ENCODE peak calls at places on chromosome 19, in five cellular contexts. H is H9, L is IMR-90, K is H1, C is trophoblast cell. S is an unnamed sample. For H3K9me3, the result is how much of the 10 kb centered on the place peaks cover.

GRCh38 chr19:6246174-6247006 is 33.4 kb downstream of the MLLT1 start:
- DNase-seq in L (no peak), H (no peak), C (no peak), K (no peak), S (no peak)

GRCh38 chr19:13795595-13796300 is 505 bp downstream of the ZSWIM4 start:
- DNase-seq in K (no peak), H (peak), C (peak), L (peak), S (no peak)

GRCh38 chr19:15107056-15108010 is at the start of gene SYDE1:
- DNase-seq in H (peak), K (no peak), L (peak), C (peak), S (peak)

GRCh38 chr19:48489608-48490216 is 20.5 kb downstream of the CYTH2 start:
- DNase-seq in C (peak), H (peak), L (peak), K (peak), S (no peak)

GRCh38 chr19:5665781-5666513 is 14.4 kb downstream of the MICOS13 start:
- DNase-seq in L (peak), H (no peak), K (no peak), C (peak), S (no peak)

GRCh38 chr19:12893582-12893981 is 2.6 kb downstream of the GCDH start:
- DNase-seq in L (no peak), C (no peak), K (no peak), H (no peak), S (no peak)

GRCh38 chr19:45395524-45396388 is 9.1 kb downstream of the PPP1R13L start:
- DNase-seq in C (no peak), H (peak), K (no peak), L (no peak), S (no peak)

GRCh38 chr19:50772408-50773311 is 2.4 kb downstream of the GPR32 start:
- DNase-seq in C (peak), K (no peak), H (no peak), L (peak), S (no peak)

GRCh38 chr19:54682306-54682705 is 19.5 kb downstream of the LILRB4 start:
- DNase-seq in L (no peak), K (no peak), C (peak), H (no peak), S (no peak)

GRCh38 chr19:29478578-29479565 is 46.9 kb upstream of the VSTM2B start:
- DNase-seq in C (peak), K (peak), L (no peak), H (peak), S (peak)

GRCh38 chr19:45670670-45671453 is 2.8 kb downstream of the GIPR start:
- DNase-seq in K (peak), L (peak), H (peak), C (peak), S (peak)

GRCh38 chr19:11288349-11288748 is 7.6 kb upstream of the TSPAN16 start:
- DNase-seq in L (peak), H (no peak), C (peak), K (no peak), S (no peak)

GRCh38 chr19:38197937-38198704 is 25.9 kb downstream of the DPF1 start:
- DNase-seq in L (no peak), C (no peak), K (no peak), H (peak), S (no peak)

GRCh38 chr19:43628646-43629326 is 9.4 kb upstream of the ZNF428 start:
- DNase-seq in L (no peak), H (no peak), K (no peak), C (no peak), S (no peak)

GRCh38 chr19:30273184-30273583 is 99.0 kb upstream of the ZNF536 start:
- DNase-seq in C (no peak), H (no peak), L (no peak), K (no peak), S (no peak)

GRCh38 chr19:33815410-33816340 is 19.0 kb downstream of the KCTD15 start:
- DNase-seq in K (no peak), C (no peak), L (peak), H (no peak), S (no peak)

GRCh38 chr19:16076958-16077611 is 790 bp downstream of the TPM4 start:
- DNase-seq in C (peak), K (no peak), H (no peak), L (no peak), S (no peak)

GRCh38 chr19:11092181-11092538 is 2.9 kb downstream of the LDLR start:
- DNase-seq in C (peak), L (peak), K (no peak), H (no peak), S (no peak)

GRCh38 chr19:4161415-4162077 is 8.1 kb downstream of the CREB3L3 start:
- DNase-seq in H (no peak), L (no peak), K (no peak), C (no peak), S (no peak)

GRCh38 chr19:27774827-27775226 is 1438.1 kb downstream of the UQCRFS1 start:
- DNase-seq in C (peak), L (no peak), H (peak), K (no peak), S (no peak)

GRCh38 chr19:55697069-55697440 is 22.0 kb downstream of the EPN1 start:
- DNase-seq in K (no peak), L (no peak), H (no peak), C (no peak), S (no peak)

GRCh38 chr19:16315825-16316505 is 8.7 kb upstream of the KLF2 start:
- DNase-seq in C (peak), L (peak), H (no peak), K (no peak), S (no peak)

GRCh38 chr19:49442793-49443365 is 1.6 kb upstream of the SLC17A7 start:
- DNase-seq in K (peak), L (peak), H (peak), C (peak), S (peak)

GRCh38 chr19:55136399-55137102 is 12.5 kb downstream of the TNNT1 start:
- DNase-seq in C (no peak), L (no peak), H (no peak), K (no peak), S (no peak)

GRCh38 chr19:10104665-10105221 is 1.4 kb upstream of the PPAN start:
- DNase-seq in L (no peak), K (no peak), H (no peak), C (no peak), S (no peak)

GRCh38 chr19:13019330-13019729 is 24.1 kb downstream of the NFIX start:
- DNase-seq in H (no peak), L (no peak), K (no peak), C (no peak), S (no peak)

GRCh38 chr19:47819841-47820244 is 1.9 kb upstream of the CRX start:
- DNase-seq in L (no peak), H (peak), C (no peak), K (peak), S (peak)

GRCh38 chr19:38592940-38593339 is 24.8 kb downstream of the MAP4K1 start:
- DNase-seq in C (peak), L (no peak), K (no peak), H (peak), S (no peak)

GRCh38 chr19:39971380-39971841 is 446 bp downstream of the PSMC4 start:
- DNase-seq in C (peak), K (no peak), L (no peak), H (no peak), S (no peak)

GRCh38 chr19:31676271-31677004 is 327.2 kb upstream of the TSHZ3 start:
- DNase-seq in L (no peak), H (peak), K (peak), C (peak), S (no peak)

GRCh38 chr19:18419195-18419698 is at the start of gene SSBP4:
- DNase-seq in L (peak), H (no peak), K (no peak), C (peak), S (peak)

GRCh38 chr19:18416778-18417249 is 2.4 kb upstream of the SSBP4 start:
- DNase-seq in C (peak), L (peak), H (peak), K (no peak), S (peak)

GRCh38 chr19:18418725-18419194 is 438 bp upstream of the SSBP4 start:
- DNase-seq in H (no peak), C (peak), K (no peak), L (no peak), S (no peak)

GRCh38 chr19:18417250-18418033 is 1.8 kb upstream of the SSBP4 start:
- DNase-seq in L (peak), C (peak), K (no peak), H (peak), S (peak)

DNA sequence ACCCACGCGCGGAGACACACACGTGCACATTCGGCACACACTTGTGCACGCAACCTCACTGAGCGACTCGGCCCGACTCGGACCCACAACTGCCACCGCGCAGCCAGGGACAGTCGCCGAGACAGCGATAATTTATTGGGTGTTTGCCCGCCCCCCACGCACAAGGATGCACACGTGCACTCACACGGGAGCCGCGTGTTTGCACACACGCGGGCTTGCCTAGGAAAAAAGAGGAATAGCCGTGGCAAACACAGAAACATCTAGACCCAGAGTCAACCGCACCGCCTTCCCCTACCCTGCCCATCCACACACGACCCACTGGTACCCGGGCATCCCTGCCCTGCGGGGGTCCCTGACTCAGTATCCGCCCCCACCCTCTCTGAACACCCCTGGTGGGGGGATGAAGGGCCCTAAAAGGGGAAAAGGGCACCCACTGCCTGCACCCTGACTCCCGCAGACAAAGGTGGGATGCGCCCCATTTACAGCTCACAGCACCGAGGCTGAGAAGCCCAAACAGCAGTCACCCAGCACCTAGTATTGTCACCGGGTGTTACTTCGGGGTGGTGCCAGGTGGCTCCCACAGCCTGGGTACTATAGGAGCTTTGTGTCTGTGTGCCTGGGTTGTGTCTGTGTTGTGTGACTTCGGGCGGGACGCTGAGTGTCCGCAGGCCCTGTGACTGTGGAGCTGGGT is 1.0 kb upstream of the SSBP4 start:
- DNase-seq in C (no peak), K (no peak), H (no peak), L (no peak), S (no peak)
- H3K4me2 ChIP-seq in C (peak), K (peak), H (peak), L (peak), S (peak)

DNA sequence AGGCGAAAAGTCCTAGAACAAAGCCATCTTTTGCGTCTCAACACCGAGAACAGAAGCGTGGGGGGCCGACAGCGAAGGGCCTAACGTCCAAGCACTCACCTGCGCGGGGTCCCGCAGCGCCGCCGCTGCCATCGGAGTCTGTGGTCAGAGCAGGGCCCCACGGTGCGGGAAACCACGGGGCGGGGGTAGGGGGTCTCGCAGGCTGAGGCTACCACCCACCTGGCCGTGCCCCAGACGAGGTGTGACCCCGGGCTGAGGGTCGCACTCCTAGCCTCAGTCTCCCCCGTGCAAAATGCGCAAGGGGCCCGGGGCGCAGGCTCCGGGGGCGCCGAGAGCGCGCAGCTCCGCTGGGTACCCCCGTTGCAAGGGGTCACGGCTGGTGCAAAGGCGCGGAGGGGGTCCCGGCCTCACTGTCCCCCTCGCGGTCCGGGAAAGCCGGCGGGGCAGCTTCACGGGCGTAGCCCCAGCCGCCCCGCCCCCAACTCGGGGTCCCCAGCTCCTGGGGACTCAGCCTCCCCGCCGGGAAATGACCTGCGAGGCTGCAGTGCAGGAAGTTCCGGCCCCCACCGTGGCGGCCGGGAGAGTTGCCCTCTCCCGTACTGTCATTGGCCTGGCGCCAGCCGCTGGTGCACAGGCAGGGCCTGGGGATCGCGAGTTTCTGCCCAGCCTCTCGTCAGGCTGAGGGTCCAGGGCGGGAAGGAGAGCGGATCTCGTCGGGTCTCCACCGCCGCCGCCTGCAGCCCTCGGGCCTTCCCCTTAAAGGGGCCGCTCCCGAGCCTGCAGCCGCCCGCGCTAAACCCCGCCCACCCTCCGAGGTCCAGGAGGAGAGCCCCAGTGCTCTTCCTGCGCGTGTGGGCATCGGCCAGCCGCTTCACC is at the start of gene ZNF792:
- DNase-seq in H (peak), K (peak), C (peak), L (peak), S (peak)
- H3K14ac ChIP-seq in H (no peak), K (no peak), C (peak), L (peak), S (peak)

DNA sequence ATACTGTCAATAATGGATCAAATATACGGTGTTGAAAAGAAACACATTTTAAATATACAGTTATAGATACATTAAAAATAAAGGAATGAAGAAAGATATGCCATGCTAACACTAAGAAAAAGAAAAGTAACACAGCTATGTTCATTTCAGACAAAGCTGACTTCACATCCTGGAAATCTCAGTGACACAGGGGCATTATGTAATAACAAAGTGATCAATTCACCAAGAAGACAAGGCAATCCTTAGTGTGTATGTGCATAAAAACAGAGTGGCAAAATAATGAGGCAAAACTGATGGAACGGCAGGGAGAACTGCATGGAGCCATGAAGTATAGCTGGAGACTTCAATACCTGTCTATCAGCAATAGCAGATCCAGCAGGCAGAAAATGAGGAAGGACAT is 13.1 kb downstream of the ZNF14 start:
- DNase-seq in L (no peak), H (no peak), C (no peak), K (no peak), S (no peak)
- H3K9me3 ChIP-seq in L (half or more), H (under half), C (under half), K (under half), S (half or more)

DNA sequence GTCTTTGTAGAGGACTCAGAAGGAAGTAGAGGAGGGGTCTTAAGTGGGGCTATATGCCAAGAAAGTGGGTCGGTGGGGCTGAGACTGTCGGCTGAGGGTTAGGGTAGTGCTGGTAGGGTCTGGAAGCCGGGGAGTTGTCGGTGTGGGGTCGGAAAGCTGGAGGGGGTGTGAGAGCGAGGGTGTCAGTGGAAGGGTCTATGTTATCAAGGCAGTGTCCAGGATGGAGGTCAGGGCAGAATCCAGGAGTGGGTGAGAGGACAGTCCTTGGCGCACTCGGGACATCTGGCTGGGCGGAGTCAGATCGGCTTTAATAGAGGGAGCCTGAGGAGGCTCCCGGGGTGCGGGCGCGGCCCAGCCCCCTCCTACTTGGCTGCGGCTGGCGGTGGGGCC is 1.7 kb downstream of the HSPB6 start:
- DNase-seq in L (no peak), K (no peak), C (no peak), H (no peak), S (no peak)
- H3K4me2 ChIP-seq in L (peak), K (peak), C (peak), H (peak), S (peak)

GRCh38 chr19:7293795-7294570 is at the start of gene INSR:
- DNase-seq in H (peak), C (peak), L (peak), K (peak), S (peak)
- H3K14ac ChIP-seq in H (no peak), C (peak), L (no peak), K (no peak), S (peak)

GRCh38 chr19:51824603-51825002 is 29.6 kb downstream of the FPR3 start:
- DNase-seq in K (no peak), C (peak), L (no peak), H (no peak), S (no peak)

GRCh38 chr19:51830263-51830662 is 35.3 kb downstream of the FPR3 start:
- DNase-seq in H (no peak), C (peak), K (no peak), L (no peak), S (no peak)
- H3K9me3 ChIP-seq in H (under half), C (under half), K (under half), L (under half), S (under half)

S was measured in neuronal stem cell.